ENCODE peak calls at places on chromosomes 2 and 18, in nine cellular contexts. N, J, L, Q, S, R, O, Z and B are unnamed samples.

GRCh38 chr2:240597419-240598181 is 11.1 kb downstream of the CAPN10 start:
- DNase-seq in S (no peak), R (no peak), L (no peak), J (no peak), O (no peak), N (no peak), Q (no peak), Z (no peak), B (no peak)

GRCh38 chr2:216758431-216759155 is 63.2 kb upstream of the IGFBP5 start:
- DNase-seq in L (no peak), J (no peak), S (no peak), O (no peak), R (no peak), N (no peak), Z (no peak), Q (no peak), B (no peak)

GRCh38 chr18:23588836-23589560 is 2.7 kb upstream of the NPC1 start:
- DNase-seq in Q (no peak), Z (no peak), S (no peak), N (no peak), R (no peak), L (peak), J (no peak), O (no peak), B (no peak)

GRCh38 chr18:36075862-36076587 is 8.7 kb upstream of the RPRD1A start:
- DNase-seq in Z (peak), R (no peak), L (no peak), O (no peak), N (peak), J (no peak), Q (no peak), S (no peak), B (no peak)

GRCh38 chr2:242044206-242044590 is 174.7 kb downstream of the RTP5 start:
- DNase-seq in L (no peak), N (no peak), Q (no peak), O (no peak), S (no peak), Z (no peak), R (no peak), J (no peak), B (no peak)

GRCh38 chr2:156512451-156512850 is 76.3 kb downstream of the GPD2 start:
- DNase-seq in L (no peak), N (no peak), O (no peak), S (no peak), Z (no peak), R (no peak), J (no peak), Q (no peak), B (no peak)

GRCh38 chr2:96580771-96581170 is 44.2 kb downstream of the ARID5A start:
- DNase-seq in Z (no peak), J (no peak), S (no peak), L (no peak), O (no peak), R (no peak), N (no peak), Q (no peak), B (no peak)

GRCh38 chr2:166125557-166125956 is 2.3 kb downstream of the SCN1A start:
- DNase-seq in J (no peak), L (no peak), Z (no peak), O (no peak), R (no peak), S (no peak), Q (no peak), N (no peak), B (no peak)

GRCh38 chr2:179311071-179311470 is 46.4 kb upstream of the SESTD1 start:
- DNase-seq in O (no peak), N (no peak), Q (no peak), R (no peak), Z (no peak), L (no peak), J (no peak), S (no peak), B (no peak)

GRCh38 chr2:74538881-74539339 is 9.2 kb downstream of the HTRA2 start:
- DNase-seq in O (no peak), N (no peak), J (no peak), Q (no peak), Z (no peak), L (no peak), R (no peak), S (no peak), B (no peak)

GRCh38 chr2:30218814-30219213 is 12.5 kb upstream of the LBH start:
- DNase-seq in L (no peak), J (no peak), Q (no peak), S (no peak), Z (no peak), O (no peak), R (no peak), N (no peak), B (no peak)

GRCh38 chr2:13050764-13051163 is 334.0 kb downstream of the TRIB2 start:
- DNase-seq in R (no peak), Z (no peak), O (no peak), Q (no peak), S (no peak), J (no peak), N (no peak), L (no peak), B (no peak)

GRCh38 chr18:13283746-13284145 is 65.2 kb downstream of the LDLRAD4 start:
- DNase-seq in O (no peak), N (no peak), Z (no peak), S (no peak), R (no peak), J (no peak), Q (no peak), L (no peak), B (no peak)

GRCh38 chr18:48825101-48825745 is 125.5 kb downstream of the SMAD7 start:
- DNase-seq in L (no peak), O (no peak), Z (no peak), N (no peak), Q (no peak), R (peak), S (no peak), J (no peak), B (peak)

GRCh38 chr2:206876176-206876575 is 63.1 kb upstream of the CPO start:
- DNase-seq in Q (no peak), S (no peak), J (no peak), Z (no peak), O (no peak), L (no peak), R (no peak), N (no peak), B (no peak)

GRCh38 chr2:211458974-211459373 is 902.6 kb downstream of the CPS1 start:
- DNase-seq in S (no peak), J (no peak), Q (no peak), Z (no peak), O (no peak), N (no peak), R (no peak), L (no peak), B (no peak)

GRCh38 chr2:118670868-118671267 is 176.6 kb downstream of the EN1 start:
- DNase-seq in O (no peak), Z (no peak), S (no peak), L (no peak), R (no peak), Q (no peak), N (no peak), J (no peak), B (no peak)

GRCh38 chr2:16615687-16616615 is 49.7 kb downstream of the CYRIA start:
- DNase-seq in R (no peak), Z (no peak), J (peak), O (no peak), L (no peak), Q (no peak), S (no peak), N (no peak), B (peak)

GRCh38 chr2:62163834-62164233 is 32.1 kb upstream of the B3GNT2 start:
- DNase-seq in O (no peak), R (no peak), Q (no peak), J (no peak), S (no peak), L (no peak), N (no peak), Z (no peak), B (no peak)

GRCh38 chr2:152189622-152190495 is 14.3 kb upstream of the STAM2 start:
- DNase-seq in S (no peak), N (no peak), R (peak), J (no peak), Q (no peak), L (no peak), Z (peak), O (no peak), B (no peak)